ENCODE peak calls at places on chromosome X, in eight cellular contexts. R, H, S, Z, M, K, T and O are unnamed samples.

GRCh38 chrX:74431807-74432206 is 10.5 kb downstream of the SLC16A2 start:
- DNase-seq in R (no peak), H (no peak), S (no peak), Z (no peak), M (no peak), K (no peak), T (no peak), O (no peak)

GRCh38 chrX:78573630-78574029 is 85.5 kb downstream of the RTL3 start:
- DNase-seq in R (no peak), H (no peak), S (no peak), Z (no peak), M (no peak), K (no peak), T (no peak), O (no peak)

GRCh38 chrX:149512225-149512885 is 7.2 kb upstream of the IDS start:
- DNase-seq in R (no peak), H (peak), S (no peak), Z (peak), M (peak), K (no peak), T (peak), O (peak)

GRCh38 chrX:110003167-110004156 is 548 bp downstream of the TMEM164 start:
- DNase-seq in R (peak), H (no peak), S (no peak), Z (peak), M (no peak), K (no peak), T (peak), O (peak)

GRCh38 chrX:139332441-139332840 is 198.1 kb upstream of the F9 start:
- DNase-seq in R (no peak), H (no peak), S (no peak), Z (peak), M (no peak), K (no peak), T (no peak), O (no peak)

GRCh38 chrX:128717635-128718578 is 665.7 kb upstream of the ACTRT1 start:
- DNase-seq in R (no peak), H (no peak), S (no peak), Z (no peak), M (no peak), K (no peak), T (no peak), O (no peak)

GRCh38 chrX:331145-331771 is 12.7 kb upstream of the GTPBP6 start:
- DNase-seq in R (no peak), H (peak), S (no peak), Z (no peak), M (no peak), K (no peak), T (peak), O (no peak)

GRCh38 chrX:129777218-129777768 is 2.5 kb upstream of the SASH3 start:
- DNase-seq in R (no peak), H (no peak), S (no peak), Z (peak), M (no peak), K (no peak), T (peak), O (no peak)

GRCh38 chrX:124606724-124607123 is 260.4 kb downstream of the SH2D1A start:
- DNase-seq in R (no peak), H (no peak), S (no peak), Z (no peak), M (no peak), K (no peak), T (no peak), O (no peak)

GRCh38 chrX:134236690-134237362 is at the start of gene CCDC160:
- DNase-seq in R (peak), H (peak), S (peak), Z (no peak), M (peak), K (peak), T (peak), O (peak)

GRCh38 chrX:72071213-72071612 is 60.5 kb downstream of the RTL5 start:
- DNase-seq in R (no peak), H (no peak), S (no peak), Z (no peak), M (no peak), K (no peak), T (no peak), O (no peak)

GRCh38 chrX:71171110-71171801 is 26.6 kb downstream of the NLGN3 start:
- DNase-seq in R (no peak), H (peak), S (no peak), Z (no peak), M (no peak), K (no peak), T (no peak), O (no peak)

DNA sequence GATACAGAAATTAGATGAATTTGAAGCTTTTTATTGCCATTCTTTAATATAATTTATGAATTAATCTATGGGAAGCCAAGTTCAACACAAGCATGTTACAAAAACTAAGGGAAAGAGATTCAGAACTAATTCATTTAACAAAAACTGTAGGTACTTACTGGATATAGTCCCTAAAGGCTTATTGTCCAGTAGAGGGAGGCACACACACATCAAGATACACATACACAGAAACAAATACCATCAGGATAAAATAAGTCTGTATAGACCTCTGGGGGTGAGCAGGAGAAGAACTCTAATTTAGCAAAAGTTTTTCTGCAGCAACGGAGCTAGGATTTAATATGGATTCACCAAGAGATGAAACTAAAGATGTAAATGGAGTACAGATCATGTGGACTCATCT is 83.0 kb upstream of the IL13RA1 start:
- DNase-seq in R (no peak), H (peak), S (no peak), Z (peak), M (peak), K (peak), T (no peak), O (no peak)
- TF ChIP-seq CTCF in R (no peak), H (peak), S (peak), Z (peak), M (peak), K (peak), T (no peak), O (peak)

DNA sequence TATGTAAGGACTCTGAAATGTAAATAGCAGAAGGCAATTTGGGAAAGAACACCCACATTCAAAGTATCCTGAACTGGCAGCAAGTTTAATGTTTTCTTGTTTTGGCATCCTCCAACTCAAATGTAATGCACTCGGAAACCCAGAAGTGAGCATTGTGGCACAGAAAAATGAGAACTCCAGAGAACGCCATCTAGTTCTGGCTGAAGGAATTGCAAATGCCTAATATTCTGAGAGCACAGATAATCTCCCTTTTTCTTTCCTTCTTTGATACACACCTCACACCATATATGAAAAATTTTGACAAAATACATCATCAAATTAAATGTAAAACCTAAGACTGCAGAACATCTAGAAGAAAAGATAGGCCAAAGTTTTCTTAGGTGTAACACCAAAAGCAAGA is 52.1 kb downstream of the PWWP3B start:
- DNase-seq in R (no peak), H (peak), S (no peak), Z (peak), M (no peak), K (no peak), T (no peak), O (no peak)
- TF ChIP-seq CTCF in R (no peak), H (peak), S (no peak), Z (peak), M (peak), K (peak), T (no peak), O (peak)

DNA sequence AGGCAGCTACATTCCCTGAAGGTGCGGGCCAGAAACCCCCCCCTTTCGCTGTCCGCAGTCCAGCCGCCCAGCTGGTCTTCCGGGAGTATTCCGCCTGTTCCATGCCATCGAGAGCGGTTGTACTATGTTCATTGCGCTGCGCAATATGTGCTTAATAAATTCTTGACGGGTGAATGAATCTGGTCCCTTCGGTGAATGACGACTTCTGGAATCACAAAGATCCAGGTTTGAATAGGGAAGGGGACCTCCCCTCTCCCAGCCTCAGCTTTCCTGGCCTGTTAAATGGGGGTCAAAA is 777 bp upstream of the TFE3 start:
- DNase-seq in R (no peak), H (no peak), S (no peak), Z (no peak), M (no peak), K (no peak), T (no peak), O (no peak)
- TF ChIP-seq CTCF in R (no peak), H (no peak), S (no peak), Z (no peak), M (no peak), K (no peak), T (no peak), O (no peak)

GRCh38 chrX:46559062-46559461 is 13.8 kb upstream of the ZNF674 start:
- DNase-seq in R (no peak), H (no peak), S (no peak), Z (no peak), M (no peak), K (no peak), T (no peak), O (no peak)

GRCh38 chrX:46551494-46552128 is 6.4 kb upstream of the ZNF674 start:
- DNase-seq in R (no peak), H (no peak), S (no peak), Z (no peak), M (no peak), K (peak), T (no peak), O (no peak)

GRCh38 chrX:46549914-46550313 is 4.7 kb upstream of the ZNF674 start:
- DNase-seq in R (no peak), H (no peak), S (no peak), Z (no peak), M (no peak), K (no peak), T (no peak), O (no peak)

GRCh38 chrX:46553935-46554334 is 8.7 kb upstream of the ZNF674 start:
- DNase-seq in R (no peak), H (no peak), S (no peak), Z (no peak), M (no peak), K (no peak), T (no peak), O (no peak)

GRCh38 chrX:46554942-46555341 is 9.7 kb upstream of the ZNF674 start:
- DNase-seq in R (no peak), H (no peak), S (no peak), Z (peak), M (no peak), K (no peak), T (no peak), O (no peak)
- TF ChIP-seq CTCF in R (no peak), H (peak), S (peak), Z (no peak), M (no peak), K (peak), T (no peak), O (no peak)

DNA sequence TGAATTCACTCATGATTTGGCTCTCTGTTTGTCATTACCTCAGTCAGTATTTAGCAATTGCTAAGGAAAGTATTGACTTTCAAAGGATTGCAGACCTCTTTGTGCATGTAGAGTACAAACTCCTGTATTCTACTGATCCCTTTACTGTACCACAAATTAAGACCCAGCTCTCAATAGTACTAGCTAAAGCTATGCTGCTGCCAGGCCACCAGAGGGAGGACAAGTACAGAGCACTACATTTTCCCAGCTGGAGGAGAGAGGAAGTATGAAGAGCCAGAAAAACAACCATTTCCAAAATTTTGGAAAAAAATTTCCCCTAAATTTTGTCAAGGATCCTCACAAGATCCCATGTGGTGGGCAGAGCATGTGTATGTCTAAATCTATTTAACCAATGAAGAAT is 175.0 kb upstream of the MTMR8 start:
- DNase-seq in R (no peak), H (peak), S (no peak), Z (no peak), M (peak), K (no peak), T (no peak), O (no peak)
- TF ChIP-seq CTCF in R (no peak), H (no peak), S (no peak), Z (no peak), M (no peak), K (no peak), T (no peak), O (no peak)

GRCh38 chrX:153744210-153745066 is 19.6 kb upstream of the PLXNB3 start:
- DNase-seq in R (no peak), H (peak), S (no peak), Z (no peak), M (no peak), K (no peak), T (no peak), O (peak)
- TF ChIP-seq CTCF in R (no peak), H (no peak), S (no peak), Z (peak), M (no peak), K (no peak), T (peak), O (no peak)